ENCODE peak calls at places on chromosomes 13 and 19, in five cellular contexts. X is thyroid gland, W is Peyer's patch, J is suprapubic skin, F is stomach. O is an unnamed sample.

GRCh38 chr13:79776538-79776937 is 295.6 kb downstream of the NDFIP2 start:
- DNase-seq in X (no peak), W (no peak), J (no peak), F (no peak), O (no peak)

GRCh38 chr19:681029-681626 is 4.9 kb downstream of the FSTL3 start:
- DNase-seq in X (no peak), W (peak), J (no peak), F (peak), O (no peak)

GRCh38 chr19:31818740-31819228 is 469.5 kb upstream of the TSHZ3 start:
- DNase-seq in X (no peak), W (no peak), J (no peak), F (no peak), O (no peak)

GRCh38 chr13:30796132-30796832 is 60.9 kb downstream of the ALOX5AP start:
- DNase-seq in X (peak), W (no peak), J (no peak), F (no peak), O (no peak)

GRCh38 chr13:52406629-52407028 is 657 bp upstream of the THSD1 start:
- DNase-seq in X (no peak), W (no peak), J (no peak), F (no peak), O (no peak)

GRCh38 chr19:11422163-11423068 is 3.3 kb upstream of the RGL3 start:
- DNase-seq in X (peak), W (peak), J (peak), F (peak), O (no peak)

GRCh38 chr19:42528354-42529247 is at the start of gene CEACAM1:
- DNase-seq in X (peak), W (peak), J (no peak), F (peak), O (no peak)

GRCh38 chr19:45767881-45768643 is 990 bp downstream of the SIX5 start:
- DNase-seq in X (peak), W (peak), J (peak), F (peak), O (peak)

GRCh38 chr19:45342911-45343310 is 2.4 kb downstream of the KLC3 start:
- DNase-seq in X (no peak), W (no peak), J (no peak), F (no peak), O (no peak)

GRCh38 chr19:12162513-12162881 is 399 bp upstream of the ZNF136 start:
- DNase-seq in X (no peak), W (no peak), J (no peak), F (no peak), O (no peak)

GRCh38 chr19:48556163-48556562 is 4.2 kb downstream of the SULT2B1 start:
- DNase-seq in X (peak), W (no peak), J (no peak), F (no peak), O (no peak)

GRCh38 chr13:26679945-26680516 is 80.6 kb downstream of the GPR12 start:
- DNase-seq in X (peak), W (no peak), J (no peak), F (no peak), O (no peak)

GRCh38 chr13:89565711-89566110 is 1781.8 kb upstream of the MIR17HG start:
- DNase-seq in X (no peak), W (no peak), J (no peak), F (no peak), O (no peak)

GRCh38 chr13:65057986-65058385 is 2172.2 kb downstream of the PCDH9 start:
- DNase-seq in X (no peak), W (no peak), J (no peak), F (no peak), O (no peak)

GRCh38 chr13:92355213-92355612 is 871.4 kb upstream of the GPC6 start:
- DNase-seq in X (no peak), W (no peak), J (no peak), F (no peak), O (no peak)

GRCh38 chr13:82803341-82803740 is 1078.9 kb downstream of the SLITRK1 start:
- DNase-seq in X (no peak), W (no peak), J (no peak), F (no peak), O (no peak)

GRCh38 chr19:17629760-17630159 is 58.4 kb downstream of the UNC13A start:
- DNase-seq in X (no peak), W (no peak), J (no peak), F (no peak), O (no peak)

GRCh38 chr19:15427991-15428471 is 9.2 kb upstream of the AKAP8L start:
- DNase-seq in X (no peak), W (no peak), J (no peak), F (no peak), O (no peak)

GRCh38 chr19:8069116-8069973 is 16.8 kb downstream of the CCL25 start:
- DNase-seq in X (no peak), W (no peak), J (no peak), F (no peak), O (peak)

GRCh38 chr13:28611654-28612131 is 47.2 kb upstream of the POMP start:
- DNase-seq in X (no peak), W (no peak), J (no peak), F (no peak), O (no peak)

GRCh38 chr19:50368649-50369570 is 3.5 kb upstream of the NAPSA start:
- DNase-seq in X (peak), W (peak), J (peak), F (peak), O (peak)

GRCh38 chr13:114001331-114002008 is 27.6 kb upstream of the C13orf46 start:
- DNase-seq in X (no peak), W (no peak), J (no peak), F (no peak), O (peak)

GRCh38 chr13:33367931-33368330 is 82.4 kb upstream of the STARD13 start:
- DNase-seq in X (no peak), W (no peak), J (no peak), F (peak), O (peak)

GRCh38 chr13:54183166-54183565 is 1154.6 kb downstream of the OLFM4 start:
- DNase-seq in X (no peak), W (no peak), J (no peak), F (no peak), O (no peak)

GRCh38 chr19:23273594-23274412 is 23.6 kb upstream of the ZNF724 start:
- DNase-seq in X (peak), W (peak), J (peak), F (peak), O (peak)
- TF ChIP-seq POLR2A in X (peak), W (peak), J (peak), F (peak), O (peak)

GRCh38 chr19:14375582-14376291 is 5.5 kb upstream of the ADGRE5 start:
- DNase-seq in X (no peak), W (no peak), J (no peak), F (no peak), O (no peak)
- TF ChIP-seq POLR2A in X (no peak), W (no peak), J (no peak), F (no peak), O (no peak)

DNA sequence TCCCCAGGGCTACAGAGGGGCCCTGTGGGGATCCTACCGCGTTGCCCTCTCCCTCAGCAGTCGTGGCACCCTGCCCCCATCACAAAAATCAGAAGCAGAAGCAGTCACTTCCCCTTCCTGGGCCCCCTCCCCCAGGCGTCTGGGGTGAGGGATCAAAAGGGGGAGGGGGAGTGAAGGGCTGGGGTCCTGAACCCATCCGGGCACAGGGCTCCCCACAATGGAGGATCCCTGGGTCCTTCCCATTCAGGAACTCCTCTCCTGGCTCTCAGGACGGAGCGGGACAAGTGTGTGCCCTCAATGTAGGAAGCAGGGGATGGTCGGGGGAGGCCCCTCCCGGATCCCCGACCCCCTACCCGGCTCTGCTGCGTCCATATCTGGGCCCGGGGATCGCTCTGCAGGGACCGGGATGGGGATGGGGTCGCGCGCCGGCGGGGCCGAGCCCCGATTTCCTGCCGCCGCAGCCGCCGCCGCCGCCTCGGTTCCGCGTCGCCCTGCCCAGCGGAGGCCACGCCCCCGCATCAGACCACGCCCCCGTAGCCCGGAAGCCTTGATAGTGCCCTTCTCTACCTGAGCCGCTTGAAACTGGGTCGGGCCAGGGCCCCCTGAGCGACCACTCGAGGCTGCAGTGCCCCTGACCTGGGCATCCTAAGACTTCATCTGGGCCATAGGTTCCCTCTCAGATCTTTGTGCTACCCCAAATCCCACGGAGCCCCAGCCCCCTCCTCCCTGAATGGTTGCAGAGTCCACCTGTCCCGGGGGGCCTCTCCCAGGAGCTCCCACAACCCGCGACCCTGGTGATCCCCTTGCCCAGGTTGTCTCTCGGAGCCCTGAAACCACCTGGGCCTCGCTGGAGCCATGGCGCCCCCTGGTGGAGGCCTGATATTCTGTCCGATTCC is at the start of gene GMIP:
- DNase-seq in X (peak), W (peak), J (peak), F (peak), O (peak)
- TF ChIP-seq POLR2A in X (peak), W (peak), J (no peak), F (no peak), O (peak)

DNA sequence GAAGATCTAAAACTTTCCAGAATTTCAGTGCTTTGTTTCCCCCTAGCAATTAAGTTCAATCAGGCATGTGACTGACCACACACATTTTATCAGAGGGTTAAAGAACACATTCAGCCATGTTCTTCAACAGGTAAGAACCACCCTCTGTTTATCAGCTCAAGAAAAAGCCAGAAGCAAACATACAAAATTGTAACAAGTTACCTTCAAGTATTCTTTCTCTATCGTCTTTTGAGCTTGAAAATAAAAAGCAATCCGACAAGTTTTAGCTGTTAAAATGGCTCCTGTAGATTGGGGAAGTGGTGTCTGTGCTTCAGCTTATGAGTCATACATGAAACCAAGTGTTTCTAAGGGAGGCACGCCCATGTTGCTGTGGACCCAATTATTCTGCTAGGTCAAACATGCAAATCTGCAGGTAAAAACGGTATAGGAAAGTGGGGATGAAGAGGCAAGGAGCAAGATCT is at the start of gene ELF1:
- DNase-seq in X (peak), W (peak), J (no peak), F (peak), O (peak)
- TF ChIP-seq POLR2A in X (peak), W (no peak), J (no peak), F (no peak), O (peak)